ENCODE peak calls at places on chromosome 21, in nine cellular contexts. U is neural progenitor cell, C is GM13977, K is astrocyte of the spinal cord, A is lower leg skin, O is glutamatergic neuron, D is fibroblast of villous mesenchyme, R is pancreas, E is A549. V is an unnamed sample.

GRCh38 chr21:41973861-41974751 is 20.3 kb upstream of the C2CD2 start:
- DNase-seq in C (peak), D (peak), E (no peak), O (no peak), R (peak), U (no peak), A (peak), K (no peak), V (peak)

GRCh38 chr21:31732891-31733520 is 1.1 kb upstream of the SCAF4 start:
- DNase-seq in R (peak), E (peak), U (peak), K (no peak), O (peak), C (no peak), A (no peak), D (peak), V (peak)

GRCh38 chr21:42654913-42655796 is 1.7 kb downstream of the PDE9A start:
- DNase-seq in C (no peak), A (no peak), U (no peak), K (no peak), R (no peak), O (no peak), E (no peak), D (no peak), V (no peak)

GRCh38 chr21:33308586-33309490 is 15.9 kb upstream of the IFNAR1 start:
- DNase-seq in A (no peak), C (no peak), D (peak), O (no peak), U (no peak), K (peak), E (no peak), R (no peak), V (no peak)

GRCh38 chr21:41497008-41497407 is 10.9 kb downstream of the TMPRSS2 start:
- DNase-seq in K (no peak), E (no peak), D (no peak), O (no peak), A (no peak), U (no peak), C (no peak), R (peak), V (no peak)

GRCh38 chr21:16072692-16073091 is 342.9 kb downstream of the USP25 start:
- DNase-seq in K (peak), D (peak), E (no peak), C (no peak), A (no peak), U (no peak), O (no peak), R (no peak), V (peak)

GRCh38 chr21:30984897-30985296 is 53.4 kb downstream of the KRTAP19-8 start:
- DNase-seq in U (no peak), D (no peak), A (no peak), E (no peak), O (no peak), K (no peak), C (no peak), R (no peak), V (no peak)

GRCh38 chr21:36135391-36136094 is 664 bp downstream of the CBR3 start:
- DNase-seq in C (peak), D (peak), O (peak), K (peak), E (peak), U (peak), R (peak), A (peak), V (peak)

GRCh38 chr21:42142141-42142540 is 71.0 kb downstream of the UMODL1 start:
- DNase-seq in R (no peak), O (no peak), D (no peak), U (no peak), C (no peak), A (no peak), K (no peak), E (no peak), V (no peak)

GRCh38 chr21:46515109-46515508 is 56.4 kb downstream of the DIP2A start:
- DNase-seq in A (peak), C (no peak), R (peak), U (no peak), O (no peak), K (peak), E (no peak), D (peak), V (peak)

GRCh38 chr21:34728479-34728878 is 59.7 kb downstream of the CLIC6 start:
- DNase-seq in U (no peak), A (no peak), K (no peak), E (no peak), D (no peak), R (peak), C (no peak), O (no peak), V (no peak)

GRCh38 chr21:29365636-29366305 is 67.0 kb downstream of the BACH1 start:
- DNase-seq in R (no peak), K (no peak), C (no peak), O (no peak), E (no peak), U (peak), A (peak), D (no peak), V (no peak)

GRCh38 chr21:29359718-29360117 is 61.0 kb downstream of the BACH1 start:
- DNase-seq in R (no peak), D (no peak), A (no peak), E (no peak), O (no peak), C (no peak), U (no peak), K (no peak), V (peak)

GRCh38 chr21:29362758-29363157 is 64.0 kb downstream of the BACH1 start:
- DNase-seq in O (no peak), U (no peak), R (no peak), D (no peak), K (no peak), E (no peak), C (no peak), A (no peak), V (no peak)

GRCh38 chr21:29366532-29366931 is 67.8 kb downstream of the BACH1 start:
- DNase-seq in A (no peak), C (no peak), R (no peak), U (no peak), O (no peak), D (no peak), K (no peak), E (no peak), V (no peak)

GRCh38 chr21:29360799-29361765 is 62.4 kb downstream of the BACH1 start:
- DNase-seq in R (peak), E (no peak), A (no peak), K (no peak), D (no peak), O (no peak), U (peak), C (no peak), V (no peak)
- TF ChIP-seq CTCF in R (no peak), E (no peak), A (no peak), K (no peak), D (peak), O (no peak), U (peak), C (no peak), V (no peak)

GRCh38 chr21:23694396-23694795 is 1912.9 kb downstream of the MRPL39 start:
- DNase-seq in U (no peak), K (no peak), O (no peak), A (no peak), E (no peak), D (no peak), R (no peak), C (no peak), V (no peak)
- TF ChIP-seq CTCF in U (no peak), K (no peak), O (no peak), A (no peak), E (no peak), D (no peak), R (no peak), C (no peak), V (no peak)

GRCh38 chr21:39033878-39034589 is 149.2 kb downstream of the PSMG1 start:
- DNase-seq in C (no peak), O (no peak), K (peak), A (no peak), R (no peak), D (peak), E (no peak), U (no peak), V (peak)

GRCh38 chr21:39034590-39035536 is 148.4 kb downstream of the PSMG1 start:
- DNase-seq in O (no peak), A (no peak), E (no peak), U (no peak), K (no peak), R (no peak), C (no peak), D (no peak), V (no peak)

GRCh38 chr21:39040494-39041110 is 142.6 kb downstream of the PSMG1 start:
- DNase-seq in K (no peak), D (no peak), C (no peak), E (no peak), U (no peak), O (no peak), A (no peak), R (no peak), V (peak)

GRCh38 chr21:39036581-39036980 is 146.7 kb downstream of the PSMG1 start:
- DNase-seq in C (no peak), E (no peak), A (no peak), D (no peak), K (no peak), O (no peak), U (no peak), R (no peak), V (no peak)

GRCh38 chr21:39037807-39038405 is 145.3 kb downstream of the PSMG1 start:
- DNase-seq in O (no peak), E (no peak), D (no peak), R (no peak), U (peak), K (no peak), C (no peak), A (no peak), V (peak)
- TF ChIP-seq CTCF in O (no peak), E (no peak), D (no peak), R (no peak), U (peak), K (no peak), C (no peak), A (no peak), V (no peak)

GRCh38 chr21:18387994-18388393 is 15.6 kb downstream of the TMPRSS15 start:
- DNase-seq in E (no peak), A (no peak), O (no peak), U (no peak), C (no peak), R (no peak), D (no peak), K (no peak), V (no peak)
- TF ChIP-seq CTCF in E (no peak), A (no peak), O (no peak), U (peak), C (no peak), R (no peak), D (no peak), K (no peak), V (no peak)

DNA sequence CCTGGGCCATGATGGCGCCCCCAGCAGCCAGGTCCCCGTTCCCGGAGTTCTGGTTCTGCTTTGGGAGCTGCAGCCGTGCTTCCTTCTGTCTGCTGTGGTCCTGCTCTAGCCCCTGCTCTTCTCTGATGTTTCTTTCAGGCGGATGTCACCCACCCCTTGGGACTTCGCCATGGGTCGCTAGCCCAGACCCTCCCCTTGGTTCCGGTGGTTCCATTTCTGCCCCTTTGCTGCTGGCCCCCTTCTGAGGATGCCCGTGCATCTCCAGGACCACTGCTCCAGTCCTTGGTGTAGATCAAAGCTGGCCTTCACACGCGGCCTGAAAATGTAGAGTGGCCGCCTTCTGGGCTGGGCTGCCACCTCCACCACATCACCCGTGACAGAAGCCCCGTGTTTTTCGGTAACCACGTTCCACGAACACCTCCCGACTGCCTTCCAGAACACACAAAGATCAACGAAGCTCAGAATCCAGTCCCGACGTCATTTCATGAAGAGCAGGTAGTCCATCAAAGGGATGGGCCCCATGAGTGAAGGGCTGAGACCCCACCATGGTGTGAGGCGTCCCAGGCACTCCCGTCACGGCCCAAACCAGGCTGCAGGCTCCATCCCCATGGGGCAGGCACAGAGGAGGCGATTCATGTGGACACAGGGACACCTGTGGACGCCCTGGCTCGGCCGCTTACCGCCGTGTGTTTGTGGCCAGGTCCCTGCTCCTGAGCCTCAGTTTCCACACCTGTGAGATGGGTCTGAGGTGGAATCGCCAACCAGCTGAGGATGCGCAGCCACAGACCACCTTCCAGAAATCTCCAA is 24.4 kb downstream of the KRTAP10-1 start:
- DNase-seq in A (no peak), R (no peak), C (no peak), O (peak), E (no peak), K (no peak), D (no peak), U (no peak), V (no peak)
- TF ChIP-seq CTCF in A (no peak), R (no peak), C (no peak), O (no peak), E (no peak), K (no peak), D (no peak), U (no peak), V (no peak)